ENCODE peak calls at places on chromosomes 3 and 15, in nine cellular contexts. One of them, this sample, is unnamed.

GRCh38 chr15:67403428-67403827 is 117.5 kb upstream of the C15orf61 start:
- DNase-seq in GM04504: no peak
- DNase-seq in CD4-positive, alpha-beta T cell: no peak
- DNase-seq in HEK293T: no peak
- DNase-seq in ureter: no peak
- DNase-seq in DND-41: no peak
- DNase-seq in NCI-H526: no peak
- DNase-seq in NT2/D1: no peak
- DNase-seq in astrocyte of the hippocampus: no peak
- DNase-seq in this sample: no peak

GRCh38 chr3:119669906-119670570 is 7.2 kb downstream of the COX17 start:
- DNase-seq in GM04504: no peak
- DNase-seq in CD4-positive, alpha-beta T cell: no peak
- DNase-seq in HEK293T: no peak
- DNase-seq in ureter: no peak
- DNase-seq in DND-41: no peak
- DNase-seq in NCI-H526: no peak
- DNase-seq in NT2/D1: no peak
- DNase-seq in astrocyte of the hippocampus: no peak
- DNase-seq in this sample: no peak

GRCh38 chr3:97991278-97991652 is 19.0 kb upstream of the RIOX2 start:
- DNase-seq in GM04504: no peak
- DNase-seq in CD4-positive, alpha-beta T cell: no peak
- DNase-seq in HEK293T: no peak
- DNase-seq in ureter: no peak
- DNase-seq in DND-41: no peak
- DNase-seq in NCI-H526: no peak
- DNase-seq in NT2/D1: no peak
- DNase-seq in astrocyte of the hippocampus: no peak
- DNase-seq in this sample: no peak

GRCh38 chr3:139448104-139448503 is 28.2 kb downstream of the RBP2 start:
- DNase-seq in GM04504: no peak
- DNase-seq in CD4-positive, alpha-beta T cell: no peak
- DNase-seq in HEK293T: no peak
- DNase-seq in ureter: no peak
- DNase-seq in DND-41: no peak
- DNase-seq in NCI-H526: no peak
- DNase-seq in NT2/D1: no peak
- DNase-seq in astrocyte of the hippocampus: peak
- DNase-seq in this sample: no peak

GRCh38 chr15:78841307-78841706 is 30.0 kb upstream of the ADAMTS7 start:
- DNase-seq in GM04504: no peak
- DNase-seq in CD4-positive, alpha-beta T cell: no peak
- DNase-seq in HEK293T: no peak
- DNase-seq in ureter: no peak
- DNase-seq in DND-41: no peak
- DNase-seq in NCI-H526: no peak
- DNase-seq in NT2/D1: no peak
- DNase-seq in astrocyte of the hippocampus: peak
- DNase-seq in this sample: no peak

GRCh38 chr3:186682734-186683133 is 16.9 kb downstream of the HRG start:
- DNase-seq in GM04504: no peak
- DNase-seq in CD4-positive, alpha-beta T cell: no peak
- DNase-seq in HEK293T: no peak
- DNase-seq in ureter: no peak
- DNase-seq in DND-41: no peak
- DNase-seq in NCI-H526: no peak
- DNase-seq in NT2/D1: no peak
- DNase-seq in astrocyte of the hippocampus: no peak
- DNase-seq in this sample: no peak

GRCh38 chr15:60932051-60932915 is 296.8 kb downstream of the RORA start:
- DNase-seq in GM04504: peak
- DNase-seq in CD4-positive, alpha-beta T cell: peak
- DNase-seq in HEK293T: no peak
- DNase-seq in ureter: peak
- DNase-seq in DND-41: no peak
- DNase-seq in NCI-H526: peak
- DNase-seq in NT2/D1: no peak
- DNase-seq in astrocyte of the hippocampus: peak
- DNase-seq in this sample: no peak

GRCh38 chr3:20254268-20255117 is 68.5 kb upstream of the SGO1 start:
- DNase-seq in GM04504: no peak
- DNase-seq in CD4-positive, alpha-beta T cell: no peak
- DNase-seq in HEK293T: no peak
- DNase-seq in ureter: no peak
- DNase-seq in DND-41: no peak
- DNase-seq in NCI-H526: no peak
- DNase-seq in NT2/D1: no peak
- DNase-seq in astrocyte of the hippocampus: no peak
- DNase-seq in this sample: no peak

GRCh38 chr3:10206166-10206511 is 41.4 kb downstream of the IRAK2 start:
- DNase-seq in GM04504: no peak
- DNase-seq in CD4-positive, alpha-beta T cell: no peak
- DNase-seq in HEK293T: no peak
- DNase-seq in ureter: no peak
- DNase-seq in DND-41: no peak
- DNase-seq in NCI-H526: no peak
- DNase-seq in NT2/D1: no peak
- DNase-seq in astrocyte of the hippocampus: no peak
- DNase-seq in this sample: no peak

GRCh38 chr3:139745831-139746230 is 68.1 kb upstream of the NMNAT3 start:
- DNase-seq in GM04504: peak
- DNase-seq in CD4-positive, alpha-beta T cell: no peak
- DNase-seq in HEK293T: no peak
- DNase-seq in ureter: no peak
- DNase-seq in DND-41: no peak
- DNase-seq in NCI-H526: no peak
- DNase-seq in NT2/D1: no peak
- DNase-seq in astrocyte of the hippocampus: peak
- DNase-seq in this sample: no peak

GRCh38 chr3:40877651-40878463 is 321.4 kb upstream of the CTNNB1 start:
- DNase-seq in GM04504: no peak
- DNase-seq in CD4-positive, alpha-beta T cell: no peak
- DNase-seq in HEK293T: no peak
- DNase-seq in ureter: peak
- DNase-seq in DND-41: no peak
- DNase-seq in NCI-H526: no peak
- DNase-seq in NT2/D1: no peak
- DNase-seq in astrocyte of the hippocampus: peak
- DNase-seq in this sample: no peak

GRCh38 chr15:56228854-56229253 is 14.8 kb downstream of the RFX7 start:
- DNase-seq in GM04504: no peak
- DNase-seq in CD4-positive, alpha-beta T cell: no peak
- DNase-seq in HEK293T: no peak
- DNase-seq in ureter: no peak
- DNase-seq in DND-41: no peak
- DNase-seq in NCI-H526: no peak
- DNase-seq in NT2/D1: no peak
- DNase-seq in astrocyte of the hippocampus: no peak
- DNase-seq in this sample: no peak